ENCODE peak calls at places on chromosomes 13 and 19, in nine cellular contexts. Q is fibroblast of pulmonary artery; B is uterus; D is CD8-positive, alpha-beta T cell; W is dorsolateral prefrontal cortex; M is mucosa of descending colon; N is A549; J is brain microvascular endothelial cell; Y is stomach. U is an unnamed sample.

GRCh38 chr13:52921194-52921593 is 72.8 kb upstream of the PCDH8 start:
- DNase-seq in B (no peak), D (no peak), Y (no peak), M (peak), W (no peak), N (no peak), J (no peak), Q (no peak), U (no peak)

GRCh38 chr13:23979361-23980159 is 82.3 kb upstream of the C1QTNF9B start:
- DNase-seq in Y (peak), M (peak), B (peak), Q (peak), D (peak), N (peak), W (peak), J (peak), U (no peak)

GRCh38 chr19:21463449-21464105 is 41.8 kb upstream of the ZNF429 start:
- DNase-seq in J (no peak), Y (peak), B (no peak), W (peak), D (peak), M (peak), N (no peak), Q (no peak), U (peak)

GRCh38 chr19:1271528-1272422 is 2.6 kb downstream of the CIRBP start:
- DNase-seq in Q (no peak), M (no peak), Y (no peak), B (no peak), W (no peak), J (no peak), D (no peak), N (no peak), U (no peak)

GRCh38 chr19:44810555-44811447 is 1.9 kb downstream of the BCAM start:
- DNase-seq in J (no peak), N (no peak), D (no peak), M (no peak), B (no peak), Q (no peak), Y (no peak), W (no peak), U (no peak)

GRCh38 chr19:41395355-41395754 is 1.8 kb downstream of the EXOSC5 start:
- DNase-seq in N (no peak), J (no peak), Q (no peak), B (no peak), D (no peak), M (no peak), W (no peak), Y (no peak), U (no peak)

GRCh38 chr13:44918323-44919102 is 70.8 kb downstream of the NUFIP1 start:
- DNase-seq in Q (peak), Y (peak), D (peak), J (peak), M (peak), B (peak), N (no peak), W (peak), U (no peak)

GRCh38 chr13:26326562-26326961 is 72.6 kb downstream of the CDK8 start:
- DNase-seq in J (no peak), N (no peak), Y (no peak), M (no peak), Q (no peak), B (no peak), W (no peak), D (no peak), U (no peak)

GRCh38 chr19:23882493-23882892 is 32.2 kb upstream of the ZNF726 start:
- DNase-seq in B (no peak), D (no peak), N (peak), J (no peak), M (peak), W (no peak), Y (peak), Q (no peak), U (no peak)

GRCh38 chr13:57030671-57031070 is 110.0 kb upstream of the PRR20A start:
- DNase-seq in W (no peak), B (no peak), N (peak), Y (no peak), J (no peak), D (no peak), Q (no peak), M (no peak), U (no peak)

GRCh38 chr13:30196025-30196424 is 111.3 kb downstream of the KATNAL1 start:
- DNase-seq in W (no peak), Y (no peak), D (no peak), B (no peak), Q (peak), M (no peak), N (no peak), J (peak), U (no peak)

GRCh38 chr13:98890186-98890585 is 87.7 kb downstream of the DOCK9 start:
- DNase-seq in J (peak), D (no peak), N (no peak), Y (no peak), W (peak), B (peak), Q (peak), M (no peak), U (no peak)

GRCh38 chr19:29841559-29842367 is 30.0 kb downstream of the CCNE1 start:
- DNase-seq in W (peak), Q (peak), Y (no peak), J (peak), M (no peak), B (no peak), N (peak), D (no peak), U (no peak)

GRCh38 chr19:16461630-16462051 is 10.1 kb downstream of the EPS15L1 start:
- DNase-seq in Q (no peak), D (no peak), J (no peak), Y (no peak), B (no peak), M (no peak), W (no peak), N (no peak), U (no peak)

GRCh38 chr19:1112254-1113208 is 8.7 kb downstream of the GPX4 start:
- DNase-seq in N (no peak), B (peak), W (no peak), D (no peak), Q (no peak), J (no peak), M (peak), Y (peak), U (no peak)

GRCh38 chr13:21413013-21413412 is 46.1 kb downstream of the ZDHHC20 start:
- DNase-seq in J (no peak), B (no peak), D (no peak), Y (no peak), N (no peak), M (no peak), W (no peak), Q (no peak), U (no peak)

GRCh38 chr13:50805805-50806204 is 37.7 kb downstream of the DLEU7 start:
- DNase-seq in D (no peak), Y (no peak), B (no peak), N (peak), Q (peak), M (no peak), W (no peak), J (no peak), U (no peak)

GRCh38 chr19:17311455-17312248 is 2.3 kb downstream of the DDA1 start:
- DNase-seq in D (no peak), N (peak), B (no peak), W (no peak), Q (peak), M (no peak), Y (no peak), J (peak), U (peak)

GRCh38 chr13:113981201-113981605 is 7.3 kb upstream of the C13orf46 start:
- DNase-seq in Y (peak), B (peak), N (peak), D (no peak), M (peak), Q (no peak), J (no peak), W (peak), U (no peak)

GRCh38 chr13:51276684-51277083 is 54.5 kb downstream of the FAM124A start:
- DNase-seq in W (no peak), B (no peak), D (no peak), Y (no peak), Q (peak), J (no peak), M (peak), N (no peak), U (no peak)

GRCh38 chr19:6108721-6109633 is 1.3 kb downstream of the RFX2 start:
- DNase-seq in J (no peak), D (peak), B (peak), M (peak), N (peak), Q (peak), W (no peak), Y (peak), U (no peak)
- TF ChIP-seq CTCF in J (no peak), D (no peak), B (no peak), M (no peak), N (no peak), Q (no peak), W (no peak), Y (no peak), U (no peak)

DNA sequence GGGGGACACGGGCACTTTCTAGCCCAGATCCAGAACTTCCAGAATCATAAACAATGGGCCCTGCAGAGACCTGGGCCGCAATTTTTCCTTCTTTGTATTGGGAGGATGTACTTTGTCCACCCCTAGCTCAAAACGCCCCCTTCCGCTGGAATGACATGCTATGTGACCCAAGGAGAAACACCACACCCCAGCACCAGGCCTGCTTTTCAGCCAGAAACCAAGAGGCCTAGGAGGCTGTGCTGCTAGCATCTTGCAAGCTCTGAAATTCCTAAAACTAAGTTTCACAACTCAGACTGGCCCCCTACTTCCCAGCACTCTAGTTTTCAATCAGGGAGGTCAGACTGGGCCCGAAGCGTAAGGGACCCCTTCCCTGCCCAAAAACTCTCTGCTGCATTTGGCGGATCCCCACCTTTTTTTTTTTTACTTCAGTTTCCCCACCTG is 538 bp downstream of the LSM4 start:
- DNase-seq in Y (peak), W (no peak), J (peak), B (no peak), D (peak), N (peak), Q (peak), M (peak), U (no peak)
- TF ChIP-seq CTCF in Y (no peak), W (no peak), J (peak), B (no peak), D (no peak), N (peak), Q (peak), M (no peak), U (peak)

DNA sequence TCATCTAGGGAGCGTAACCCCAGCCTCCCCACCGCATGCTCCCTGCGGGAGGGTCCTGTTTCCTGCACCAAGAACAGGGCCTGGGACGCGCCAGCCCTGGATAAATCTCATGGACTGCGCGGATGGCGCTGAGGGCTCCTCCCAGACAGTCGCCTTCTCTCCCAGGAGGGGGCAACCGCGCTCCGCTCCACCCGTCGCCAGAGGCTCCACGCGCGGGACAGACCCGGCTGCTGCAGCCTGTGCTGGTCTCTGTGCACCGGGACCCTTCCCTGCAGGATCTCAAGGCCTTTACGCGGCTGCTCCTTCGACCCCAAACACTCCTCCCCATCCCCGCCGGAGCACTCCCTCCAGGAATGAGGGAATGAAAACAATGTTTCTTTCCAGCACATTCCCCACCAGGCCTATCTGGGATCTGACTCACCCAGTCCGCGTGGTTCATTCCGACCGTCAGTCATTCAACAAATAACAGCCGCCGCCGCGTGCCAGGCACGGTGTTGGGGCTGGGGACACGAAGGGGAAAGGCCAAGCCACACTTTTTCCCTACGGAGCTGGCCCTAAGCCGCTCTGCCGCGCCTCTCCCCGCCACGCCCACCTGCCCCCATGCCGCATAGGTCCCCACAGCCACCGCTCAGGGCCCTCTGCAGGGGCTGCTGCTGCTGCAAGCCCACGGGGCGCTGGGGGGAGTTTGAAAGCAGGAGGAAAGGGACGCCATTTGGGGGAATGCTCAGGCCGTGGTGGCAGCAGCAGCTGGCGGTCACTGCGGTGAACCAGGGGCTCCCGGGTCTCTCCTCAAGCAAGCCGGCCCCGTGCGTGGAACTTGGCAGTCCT is 6.0 kb downstream of the PNMA8B start:
- DNase-seq in J (peak), Y (peak), N (no peak), M (no peak), B (peak), D (no peak), Q (peak), W (no peak), U (no peak)
- TF ChIP-seq CTCF in J (peak), Y (no peak), N (no peak), M (no peak), B (peak), D (no peak), Q (peak), W (peak), U (no peak)

GRCh38 chr19:12793290-12794195 is 2.3 kb downstream of the JUNB start:
- DNase-seq in Q (peak), Y (peak), D (peak), J (peak), B (peak), W (peak), M (peak), N (peak), U (peak)

GRCh38 chr19:12792853-12793289 is 1.6 kb downstream of the JUNB start:
- DNase-seq in D (no peak), J (no peak), M (peak), Q (no peak), W (no peak), N (no peak), B (no peak), Y (no peak), U (no peak)

GRCh38 chr19:12791345-12792047 is at the start of gene JUNB:
- DNase-seq in Y (peak), Q (peak), B (peak), M (peak), J (peak), W (peak), D (peak), N (peak), U (peak)

GRCh38 chr19:12790628-12791344 is 500 bp upstream of the JUNB start:
- DNase-seq in N (no peak), J (no peak), B (no peak), W (no peak), Y (no peak), D (no peak), Q (no peak), M (peak), U (no peak)

GRCh38 chr19:12792048-12792852 is 964 bp downstream of the JUNB start:
- DNase-seq in B (peak), Q (peak), Y (peak), N (peak), M (peak), J (no peak), D (peak), W (peak), U (no peak)
- TF ChIP-seq CTCF in B (no peak), Q (no peak), Y (no peak), N (no peak), M (no peak), J (no peak), D (no peak), W (no peak), U (no peak)

GRCh38 chr13:25046274-25046984 is 49.5 kb upstream of the PABPC3 start:
- DNase-seq in D (no peak), Y (no peak), W (no peak), B (no peak), Q (no peak), M (no peak), J (no peak), N (no peak), U (no peak)
- TF ChIP-seq CTCF in D (no peak), Y (no peak), W (no peak), B (no peak), Q (no peak), M (no peak), J (peak), N (no peak), U (no peak)

DNA sequence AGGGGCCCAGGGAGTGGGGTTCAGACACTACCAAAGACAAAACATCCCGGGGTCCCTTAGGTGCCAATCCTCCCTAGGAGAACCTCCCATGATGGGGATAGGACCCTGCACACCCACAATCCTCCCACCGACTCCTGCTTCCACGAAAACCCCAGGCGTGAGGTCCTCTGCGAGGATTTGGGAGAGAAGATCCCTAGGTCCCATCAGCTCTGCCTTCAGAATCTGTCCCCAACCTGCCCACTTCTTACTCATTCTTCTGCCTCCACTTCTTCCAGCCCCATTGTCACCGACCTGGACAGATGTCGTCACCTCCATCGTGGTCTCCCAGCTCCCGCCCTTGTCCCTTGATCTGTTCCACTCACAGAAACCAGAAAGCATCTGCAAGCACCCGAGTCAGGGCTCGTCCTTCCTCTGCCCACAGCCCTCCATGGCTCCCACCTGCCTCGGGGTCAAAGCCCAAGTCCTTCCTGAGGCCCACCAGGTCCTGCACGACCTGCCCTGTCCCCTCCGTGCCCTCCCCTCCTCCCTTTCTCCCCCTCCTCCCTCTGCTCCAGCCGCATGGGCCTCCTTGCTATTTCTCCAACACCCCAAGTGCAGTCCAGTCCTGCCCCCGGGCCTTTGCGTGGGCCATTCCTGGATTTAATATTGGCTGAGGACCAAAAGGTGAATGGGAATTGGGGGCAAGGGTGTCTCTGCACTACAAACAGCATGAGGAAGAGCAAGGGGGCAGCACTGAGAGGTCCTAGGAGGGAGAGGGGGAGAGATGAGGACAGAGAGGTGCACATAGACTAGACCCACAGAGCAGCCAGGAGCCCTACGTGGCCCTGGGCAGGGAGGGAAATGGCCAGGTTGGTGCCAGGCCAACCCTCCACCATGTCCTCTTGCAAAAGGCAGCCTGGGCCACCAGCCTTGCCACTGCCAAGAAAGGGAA is 51.3 kb downstream of the PTPRS start:
- DNase-seq in N (no peak), B (no peak), D (no peak), Q (no peak), W (no peak), Y (no peak), J (no peak), M (no peak), U (no peak)
- TF ChIP-seq CTCF in N (no peak), B (no peak), D (no peak), Q (no peak), W (no peak), Y (no peak), J (peak), M (no peak), U (no peak)

U was measured in D721Med.